ENCODE peak calls at places on chromosomes 6 and 20, in four cellular contexts. Z is neuronal stem cell, T is spleen, X is uterus. A is an unnamed sample.

GRCh38 chr6:111258615-111259088 is 171.3 kb downstream of the SLC16A10 start:
- DNase-seq in Z (no peak), T (no peak), X (no peak), A (no peak)

GRCh38 chr6:5081182-5081581 is 4.0 kb upstream of the PPP1R3G start:
- DNase-seq in Z (no peak), T (no peak), X (no peak), A (no peak)

GRCh38 chr20:33668087-33668790 is 1.5 kb downstream of the ACTL10 start:
- DNase-seq in Z (no peak), T (peak; percentile 98), X (peak; percentile 75), A (no peak)

GRCh38 chr6:34572021-34572420 is 15.9 kb upstream of the SPDEF start:
- DNase-seq in Z (no peak), T (no peak), X (no peak), A (no peak)

GRCh38 chr20:49882171-49882970 is 33.0 kb downstream of the SPATA2 start:
- DNase-seq in Z (no peak), T (no peak), X (no peak), A (no peak)

GRCh38 chr6:83844170-83844569 is 9.0 kb upstream of the RIPPLY2 start:
- DNase-seq in Z (no peak), T (no peak), X (no peak), A (no peak)

GRCh38 chr6:121549741-121550140 is 114.3 kb downstream of the GJA1 start:
- DNase-seq in Z (no peak), T (no peak), X (no peak), A (no peak)

GRCh38 chr6:170459451-170459850 is 93.7 kb downstream of the PSMB1 start:
- DNase-seq in Z (no peak), T (peak; percentile 85), X (no peak), A (no peak)

GRCh38 chr6:29887330-29887818 is 55.0 kb upstream of the HLA-A start:
- DNase-seq in Z (peak; percentile 4), T (peak; percentile 86), X (peak; percentile 77), A (no peak)

GRCh38 chr20:38937978-38938473 is 11.8 kb downstream of the FAM83D start:
- DNase-seq in Z (no peak), T (no peak), X (no peak), A (no peak)

GRCh38 chr20:8449120-8449519 is 317.1 kb downstream of the PLCB1 start:
- DNase-seq in Z (no peak), T (no peak), X (no peak), A (no peak)

GRCh38 chr20:3786126-3786484 is 435 bp downstream of the CENPB start:
- DNase-seq in Z (no peak), T (no peak), X (no peak), A (no peak)

GRCh38 chr6:162854228-162854627 is 126.5 kb downstream of the PACRG start:
- DNase-seq in Z (no peak), T (no peak), X (no peak), A (no peak)

GRCh38 chr20:32333988-32334885 is 23.9 kb upstream of the ASXL1 start:
- DNase-seq in Z (no peak), T (peak; percentile 87), X (peak; percentile 25), A (no peak)

GRCh38 chr6:127117979-127118504 is 429 bp upstream of the RSPO3 start:
- DNase-seq in Z (peak; percentile 32), T (no peak), X (peak; percentile 18), A (no peak)

GRCh38 chr20:62524486-62524885 is 48.7 kb upstream of the GATA5 start:
- DNase-seq in Z (no peak), T (no peak), X (no peak), A (no peak)

GRCh38 chr20:41359541-41360011 is 7.0 kb downstream of the EMILIN3 start:
- DNase-seq in Z (no peak), T (no peak), X (no peak), A (no peak)

GRCh38 chr6:103570431-103570830 is 1289.3 kb downstream of the HACE1 start:
- DNase-seq in Z (no peak), T (no peak), X (no peak), A (no peak)

GRCh38 chr20:36745927-36746659 is at the start of gene NDRG3:
- DNase-seq in Z (peak; percentile 89), T (peak; percentile 99), X (peak; percentile 95), A (peak; percentile 80)

GRCh38 chr6:100886078-100886477 is 4.9 kb upstream of the ASCC3 start:
- DNase-seq in Z (no peak), T (no peak), X (no peak), A (no peak)

GRCh38 chr6:71444222-71444621 is 155.6 kb downstream of the OGFRL1 start:
- DNase-seq in Z (no peak), T (no peak), X (no peak), A (no peak)

GRCh38 chr6:35691027-35691824 is 2.5 kb upstream of the FKBP5 start:
- DNase-seq in Z (no peak), T (peak; percentile 81), X (peak; percentile 94), A (peak; percentile 68)

GRCh38 chr6:4316867-4317400 is 181.6 kb upstream of the ECI2 start:
- DNase-seq in Z (no peak), T (no peak), X (peak; percentile 46), A (peak; percentile 30)

GRCh38 chr20:32621071-32621913 is 36.2 kb upstream of the NOL4L start:
- DNase-seq in Z (no peak), T (no peak), X (no peak), A (no peak)

GRCh38 chr20:51473256-51473655 is 69.3 kb downstream of the NFATC2 start:
- DNase-seq in Z (no peak), T (peak; percentile 24), X (peak; percentile 2), A (no peak)

GRCh38 chr6:107542170-107542569 is 52.3 kb downstream of the SOBP start:
- DNase-seq in Z (no peak), T (no peak), X (no peak), A (no peak)

GRCh38 chr20:42530855-42531674 is 658.6 kb downstream of the PTPRT start:
- DNase-seq in Z (peak; percentile 26), T (no peak), X (no peak), A (no peak)

DNA sequence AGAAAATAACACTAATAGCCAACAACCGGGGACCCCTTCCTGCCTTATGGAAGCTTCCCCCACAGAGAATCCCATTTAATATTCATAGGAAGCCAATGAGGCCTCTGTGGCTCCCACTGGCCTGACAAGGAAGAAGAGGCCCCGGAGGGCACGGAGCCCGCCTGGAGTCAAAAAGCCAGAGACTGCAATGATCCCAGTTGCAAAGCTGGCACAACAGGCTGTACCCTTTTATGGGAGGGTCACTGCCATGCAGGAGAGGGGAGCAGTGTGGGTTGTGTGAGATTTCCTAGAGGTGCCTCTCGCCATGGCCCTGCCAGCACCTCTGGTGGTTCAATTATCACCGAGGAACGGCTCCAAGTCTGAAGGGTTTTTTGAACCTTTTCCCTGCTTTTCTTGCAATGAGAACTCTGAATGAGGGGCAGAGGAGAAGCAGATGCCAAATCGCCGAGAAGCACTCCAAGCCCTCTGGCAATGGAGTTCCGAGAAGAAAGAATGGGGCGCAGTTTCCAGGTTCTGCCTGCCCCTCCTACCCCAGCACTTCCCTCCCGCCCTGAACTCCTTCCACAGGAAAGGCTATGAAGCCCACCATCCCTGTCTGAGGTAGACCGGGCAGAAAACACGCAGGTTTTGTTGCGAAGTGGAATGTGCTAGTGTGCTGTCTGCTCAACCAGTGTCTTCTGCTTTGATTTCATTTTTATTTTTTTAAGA is 96.0 kb downstream of the THBS2 start:
- DNase-seq in Z (no peak), T (no peak), X (no peak), A (no peak)
- H3K27me3 ChIP-seq in Z (no peaks in the 10 kb centered on the region), T (no peaks in the 10 kb centered on the region), X (no peaks in the 10 kb centered on the region), A (no peaks in the 10 kb centered on the region)

GRCh38 chr20:48758206-48758820 is 69.5 kb downstream of the PREX1 start:
- DNase-seq in Z (no peak), T (peak; percentile 90), X (no peak), A (no peak)

GRCh38 chr20:48761914-48762313 is 65.9 kb downstream of the PREX1 start:
- DNase-seq in Z (no peak), T (no peak), X (no peak), A (no peak)

GRCh38 chr20:48761023-48761785 is 66.6 kb downstream of the PREX1 start:
- DNase-seq in Z (no peak), T (peak; percentile 92), X (no peak), A (no peak)

GRCh38 chr20:48759631-48760245 is 68.1 kb downstream of the PREX1 start:
- DNase-seq in Z (no peak), T (peak; percentile 69), X (no peak), A (no peak)

GRCh38 chr20:48760403-48760889 is 67.4 kb downstream of the PREX1 start:
- DNase-seq in Z (no peak), T (peak; percentile 91), X (no peak), A (no peak)
- H3K4me1 ChIP-seq in Z (peaks cover 25% of the 10 kb centered on the region), T (peaks cover 91% of the 10 kb centered on the region), X (no peaks in the 10 kb centered on the region), A (peaks cover 16% of the 10 kb centered on the region)

GRCh38 chr6:164812706-164813105 is 496.7 kb downstream of the C6orf118 start:
- DNase-seq in Z (no peak), T (no peak), X (no peak), A (no peak)

DNA sequence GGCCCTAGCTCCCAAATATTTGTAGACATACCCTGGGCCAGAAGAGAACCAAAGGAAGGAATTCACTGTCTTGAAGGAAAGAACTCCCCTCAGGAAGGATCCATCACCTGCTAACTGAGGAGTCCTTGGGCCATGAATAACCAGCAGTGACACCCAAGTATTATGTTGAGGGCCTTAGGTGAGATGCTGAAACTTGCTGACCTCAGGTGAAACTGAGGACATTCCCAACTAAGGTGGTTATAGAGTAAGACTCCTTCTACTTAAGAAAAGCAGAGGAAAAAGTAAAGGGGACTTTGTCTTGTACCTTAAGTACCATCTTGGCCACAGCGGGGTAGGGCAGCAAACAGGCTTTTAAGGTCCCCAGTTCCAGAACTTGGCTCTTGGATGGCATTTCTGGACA is 491.7 kb downstream of the C6orf118 start:
- DNase-seq in Z (no peak), T (no peak), X (no peak), A (no peak)
- H3K4me3 ChIP-seq in Z (no peak overlapping the region), T (no peak overlapping the region), X (no peak overlapping the region), A (no peak overlapping the region)

DNA sequence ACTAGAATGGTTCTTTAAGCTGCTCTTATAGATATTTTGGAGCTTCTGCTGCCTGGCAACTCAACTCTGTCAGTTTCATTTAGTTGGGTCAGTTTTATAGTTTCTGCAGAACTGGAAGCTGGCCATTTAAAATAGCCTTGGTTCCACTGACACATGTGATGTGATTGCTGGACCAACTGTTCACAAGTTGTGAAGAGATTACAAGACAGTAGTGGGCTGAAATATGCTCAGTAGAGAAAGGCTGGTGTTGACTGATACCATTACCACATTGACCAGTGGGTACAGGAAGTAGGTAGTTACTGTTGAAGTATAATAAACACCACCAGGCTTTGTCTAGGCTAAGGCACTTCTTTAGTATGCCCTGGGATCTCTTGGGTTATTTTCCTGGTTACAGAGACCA is 39.0 kb downstream of the BCKDHB start:
- DNase-seq in Z (no peak), T (no peak), X (no peak), A (no peak)
- H3K27me3 ChIP-seq in Z (no peaks in the 10 kb centered on the region), T (no peaks in the 10 kb centered on the region), X (no peaks in the 10 kb centered on the region), A (no peaks in the 10 kb centered on the region)

DNA sequence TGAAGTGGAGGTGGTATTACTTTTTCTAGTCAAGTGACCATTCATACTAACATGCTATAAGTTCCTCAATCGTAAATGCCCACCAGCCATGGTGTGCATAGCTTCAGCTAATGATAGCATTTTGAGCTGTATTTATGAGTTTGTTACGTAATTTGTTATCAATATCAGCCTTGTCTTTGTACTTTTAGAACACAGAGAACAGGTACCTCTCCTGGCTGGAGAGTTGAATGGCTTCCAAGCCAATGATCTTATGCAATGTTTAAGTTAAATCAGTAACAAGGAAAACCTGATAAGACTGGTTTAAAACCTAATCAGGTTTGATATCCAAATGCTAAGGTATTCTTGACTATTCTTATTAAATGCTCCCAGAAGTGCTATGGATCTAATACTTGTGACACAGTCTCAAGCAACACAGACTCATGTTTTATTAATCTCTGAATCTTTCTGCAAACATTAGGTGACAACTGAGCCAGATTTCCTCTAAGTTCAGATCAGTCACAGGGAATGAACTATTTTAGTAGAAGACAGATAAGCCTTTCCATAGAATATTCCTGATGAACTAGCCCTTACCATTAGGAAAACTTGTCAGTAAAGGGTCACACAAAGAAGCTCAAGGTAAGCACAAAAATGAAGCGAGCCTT is 154.8 kb downstream of the PTPRK start:
- DNase-seq in Z (no peak), T (no peak), X (no peak), A (no peak)
- H3K4me1 ChIP-seq in Z (no peaks in the 10 kb centered on the region), T (no peaks in the 10 kb centered on the region), X (no peaks in the 10 kb centered on the region), A (peaks cover 5% of the 10 kb centered on the region)

A was measured in thoracic aorta.